ENCODE peak calls at places on chromosomes 16 and 17, in five cellular contexts. E is tibial artery; U is anterior cingulate cortex; X is lower leg skin; V is activated CD4-positive, alpha-beta T cell treated with anti-CD3 and anti-CD28 coated beads, Interleukin-2, amount 50 U/mL, for 4 hours. M is an unnamed sample.
A peak's percentile ranks its signal among the peaks of the same experiment; 100 is the strongest.

GRCh38 chr16:57791903-57792461 is 10.3 kb downstream of the KIFC3 start:
- DNase-seq in E (no peak), X (no peak), V (no peak), U (no peak), M (no peak)

GRCh38 chr16:11329080-11329491 is 16.2 kb upstream of the RMI2 start:
- DNase-seq in X (no peak), V (no peak), E (no peak), U (no peak), M (no peak)

GRCh38 chr17:6948562-6948961 is 47.3 kb upstream of the ALOX12 start:
- DNase-seq in V (no peak), X (no peak), U (no peak), E (no peak), M (no peak)

GRCh38 chr17:66283971-66284370 is 18.4 kb upstream of the PRKCA start:
- DNase-seq in X (no peak), U (no peak), V (no peak), E (no peak), M (no peak)

GRCh38 chr17:28684963-28685362 is 23.0 kb downstream of the SUPT6H start:
- DNase-seq in X (peak; percentile 48), E (no peak), U (peak; percentile 78), V (no peak), M (no peak)

GRCh38 chr16:52203096-52203495 is 343.8 kb downstream of the TOX3 start:
- DNase-seq in E (no peak), U (no peak), V (no peak), X (no peak), M (no peak)

GRCh38 chr17:47267354-47267828 is 13.8 kb downstream of the ITGB3 start:
- DNase-seq in U (no peak), X (no peak), V (no peak), E (no peak), M (no peak)

GRCh38 chr17:8091033-8091687 is 3.6 kb upstream of the ALOX12B start:
- DNase-seq in U (no peak), V (no peak), E (no peak), X (no peak), M (no peak)

GRCh38 chr17:79803997-79804855 is 7.3 kb upstream of the CBX8 start:
- DNase-seq in E (no peak), X (no peak), V (peak; percentile 61), U (no peak), M (peak; percentile 59)

GRCh38 chr17:1069847-1070246 is 72.9 kb downstream of the TIMM22 start:
- DNase-seq in U (no peak), X (no peak), V (no peak), E (no peak), M (no peak)

GRCh38 chr17:41647940-41648410 is 23.6 kb upstream of the KRT17 start:
- DNase-seq in X (peak; percentile 98), E (peak; percentile 90), U (peak; percentile 62), V (peak; percentile 89), M (peak; percentile 98)

GRCh38 chr17:19705201-19705600 is 11.2 kb downstream of the SLC47A2 start:
- DNase-seq in U (no peak), V (no peak), E (no peak), X (peak; percentile 75), M (no peak)

GRCh38 chr16:49466529-49466831 is 92.9 kb downstream of the C16orf78 start:
- DNase-seq in E (no peak), V (no peak), X (peak; percentile 39), U (no peak), M (no peak)

GRCh38 chr17:53628011-53628410 is 194.7 kb upstream of the KIF2B start:
- DNase-seq in E (no peak), X (no peak), U (no peak), V (no peak), M (no peak)

GRCh38 chr16:5490499-5490898 is 392.9 kb upstream of the EEF2KMT start:
- DNase-seq in V (no peak), U (peak; percentile 5), X (no peak), E (no peak), M (peak; percentile 17)

GRCh38 chr17:80362428-80363119 is 52.4 kb upstream of the ENDOV start:
- DNase-seq in V (no peak), E (peak; percentile 66), X (no peak), U (no peak), M (no peak)

GRCh38 chr17:75822800-75823166 is 21.4 kb downstream of the UNC13D start:
- DNase-seq in X (no peak), U (no peak), E (no peak), V (no peak), M (no peak)

GRCh38 chr17:11561281-11561680 is 37.0 kb upstream of the DNAH9 start:
- DNase-seq in V (no peak), U (no peak), E (no peak), X (no peak), M (no peak)

GRCh38 chr16:29784901-29785500 is 5.5 kb upstream of the KIF22 start:
- DNase-seq in U (peak; percentile 36), E (peak; percentile 83), V (peak; percentile 71), X (peak; percentile 95), M (peak; percentile 83)

GRCh38 chr17:40349477-40350409 is 14.8 kb downstream of the GJD3 start:
- DNase-seq in U (no peak), V (no peak), X (no peak), E (no peak), M (no peak)

GRCh38 chr17:78338860-78339259 is 21.0 kb downstream of the SOCS3 start:
- DNase-seq in X (no peak), U (no peak), V (no peak), E (no peak), M (no peak)

GRCh38 chr17:76307299-76307965 is 644 bp downstream of the QRICH2 start:
- DNase-seq in V (no peak), E (no peak), U (no peak), X (no peak), M (no peak)

GRCh38 chr16:14501331-14502255 is 128.5 kb downstream of the PARN start:
- DNase-seq in U (peak; percentile 81), V (no peak), E (peak; percentile 95), X (peak; percentile 97), M (no peak)

GRCh38 chr17:80837711-80838110 is 153.9 kb upstream of the CHMP6 start:
- DNase-seq in X (no peak), V (no peak), U (no peak), E (no peak), M (no peak)

GRCh38 chr16:52677487-52677886 is 130.5 kb upstream of the TOX3 start:
- DNase-seq in X (no peak), E (no peak), U (no peak), V (no peak), M (no peak)

GRCh38 chr16:67537270-67537635 is 8.6 kb downstream of the RIPOR1 start:
- DNase-seq in X (peak; percentile 94), U (peak; percentile 21), E (peak; percentile 83), V (peak; percentile 28), M (peak; percentile 45)

GRCh38 chr16:51164167-51164566 is 13.1 kb upstream of the SALL1 start:
- DNase-seq in U (no peak), E (no peak), V (no peak), X (no peak), M (no peak)